ENCODE peak calls at places on chromosomes 6 and 20, in seven cellular contexts. B is transverse colon, F is upper lobe of left lung, U is K562, N is Peyer's patch, C is heart left ventricle, L is esophagus muscularis mucosa. A is an unnamed sample.

GRCh38 chr6:129624488-129624887 is 85.5 kb downstream of the ARHGAP18 start:
- DNase-seq in B (no peak), F (no peak), U (no peak), N (no peak), C (no peak), L (no peak), A (no peak)

GRCh38 chr20:49477200-49477599 is 5.3 kb downstream of the KCNB1 start:
- DNase-seq in B (no peak), F (no peak), U (peak; percentile 36), N (no peak), C (no peak), L (no peak), A (no peak)

GRCh38 chr20:58963060-58963584 is 17.9 kb upstream of the NELFCD start:
- DNase-seq in B (no peak), F (no peak), U (no peak), N (no peak), C (no peak), L (no peak), A (no peak)

GRCh38 chr20:63940472-63941266 is 15.5 kb downstream of the UCKL1 start:
- DNase-seq in B (no peak), F (peak; percentile 86), U (no peak), N (peak; percentile 47), C (no peak), L (no peak), A (no peak)

GRCh38 chr6:35497571-35498406 is 910 bp upstream of the TEAD3 start:
- DNase-seq in B (peak; percentile 69), F (peak; percentile 91), U (peak; percentile 86), N (peak; percentile 72), C (peak; percentile 89), L (no peak), A (peak; percentile 51)

GRCh38 chr6:14664616-14665315 is 547.2 kb downstream of the CD83 start:
- DNase-seq in B (no peak), F (no peak), U (no peak), N (no peak), C (no peak), L (no peak), A (no peak)

GRCh38 chr6:38212579-38212978 is 393.1 kb downstream of the ZFAND3 start:
- DNase-seq in B (no peak), F (no peak), U (no peak), N (no peak), C (no peak), L (peak; percentile 68), A (no peak)

GRCh38 chr20:13430346-13431002 is 208.3 kb downstream of the TASP1 start:
- DNase-seq in B (no peak), F (no peak), U (no peak), N (no peak), C (no peak), L (no peak), A (no peak)

GRCh38 chr6:125974214-125974866 is 12.0 kb upstream of the TRMT11 start:
- DNase-seq in B (no peak), F (no peak), U (no peak), N (no peak), C (no peak), L (no peak), A (no peak)

GRCh38 chr6:166307981-166308768 is at the start of gene PRR18:
- DNase-seq in B (no peak), F (peak; percentile 89), U (no peak), N (no peak), C (no peak), L (peak; percentile 89), A (peak; percentile 33)

GRCh38 chr6:118580585-118581419 is 32.7 kb downstream of the PLN start:
- DNase-seq in B (no peak), F (no peak), U (peak; percentile 40), N (no peak), C (no peak), L (no peak), A (peak; percentile 34)

GRCh38 chr20:59075934-59076508 is 33.4 kb upstream of the PRELID3B start:
- DNase-seq in B (no peak), F (no peak), U (no peak), N (no peak), C (no peak), L (no peak), A (no peak)

GRCh38 chr6:168071620-168072019 is 7.4 kb downstream of the FRMD1 start:
- DNase-seq in B (no peak), F (no peak), U (peak; percentile 58), N (no peak), C (no peak), L (no peak), A (no peak)

GRCh38 chr6:165806126-165806810 is 143.2 kb upstream of the PDE10A start:
- DNase-seq in B (no peak), F (no peak), U (no peak), N (no peak), C (no peak), L (no peak), A (no peak)

GRCh38 chr20:16001286-16001685 is 572.0 kb downstream of the KIF16B start:
- DNase-seq in B (no peak), F (no peak), U (no peak), N (no peak), C (no peak), L (no peak), A (no peak)

GRCh38 chr20:52943185-52943841 is 28.8 kb upstream of the TSHZ2 start:
- DNase-seq in B (no peak), F (no peak), U (no peak), N (no peak), C (no peak), L (no peak), A (no peak)

GRCh38 chr6:118325220-118325860 is 222.8 kb upstream of the PLN start:
- DNase-seq in B (no peak), F (no peak), U (peak; percentile 17), N (no peak), C (peak; percentile 30), L (no peak), A (no peak)

GRCh38 chr6:143966291-143966690 is 41.8 kb downstream of the PLAGL1 start:
- DNase-seq in B (no peak), F (no peak), U (no peak), N (no peak), C (no peak), L (no peak), A (no peak)

GRCh38 chr20:57790176-57790575 is 80.4 kb upstream of the PMEPA1 start:
- DNase-seq in B (no peak), F (no peak), U (no peak), N (no peak), C (no peak), L (no peak), A (no peak)

GRCh38 chr6:158191769-158192168 is 23.6 kb downstream of the GTF2H5 start:
- DNase-seq in B (no peak), F (no peak), U (no peak), N (no peak), C (no peak), L (no peak), A (no peak)

GRCh38 chr6:158191032-158191431 is 22.9 kb downstream of the GTF2H5 start:
- DNase-seq in B (no peak), F (no peak), U (no peak), N (no peak), C (no peak), L (no peak), A (no peak)

GRCh38 chr6:158198461-158198860 is 30.3 kb downstream of the GTF2H5 start:
- DNase-seq in B (no peak), F (no peak), U (no peak), N (no peak), C (no peak), L (no peak), A (no peak)

DNA sequence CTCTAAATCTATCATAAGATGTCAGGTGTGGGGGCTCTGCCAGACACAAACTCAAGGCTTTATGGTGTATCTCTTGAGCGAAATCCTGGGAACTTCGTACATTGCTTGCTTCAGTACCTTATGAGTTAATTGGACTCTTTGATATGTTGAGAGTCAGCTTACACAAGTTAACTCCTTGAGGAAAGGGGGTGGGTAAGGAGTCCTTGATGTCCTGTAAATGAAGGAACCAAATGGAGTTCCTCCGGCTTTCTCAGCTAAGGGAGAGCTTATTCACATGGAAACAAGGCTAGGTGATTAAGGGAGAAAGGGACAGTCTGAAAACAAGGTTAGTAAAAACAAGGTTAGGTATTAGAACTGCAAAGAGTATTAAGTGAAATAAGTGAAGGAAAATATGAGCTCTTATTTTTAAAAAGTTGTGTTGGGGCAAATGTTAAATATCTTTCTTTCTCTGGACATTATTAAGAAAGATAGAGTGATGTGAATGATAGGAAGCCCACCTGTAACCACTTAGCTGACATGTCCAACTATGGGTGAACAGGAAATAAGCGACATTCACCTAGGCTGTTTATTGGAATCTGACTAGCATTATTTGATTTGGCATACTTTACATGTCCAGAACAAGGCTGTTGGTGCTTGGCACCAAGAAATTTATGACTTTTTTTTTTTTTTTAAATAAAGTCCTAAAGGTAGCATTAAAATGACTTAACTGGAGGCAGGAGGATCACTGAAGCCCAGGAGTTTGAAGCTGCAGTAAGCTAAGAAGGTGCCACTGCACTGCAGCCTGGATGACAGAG is 26.5 kb downstream of the GTF2H5 start:
- DNase-seq in B (no peak), F (no peak), U (no peak), N (no peak), C (no peak), L (no peak), A (no peak)
- H3K4me3 ChIP-seq in B (no peak overlapping the region), F (no peak overlapping the region), U (no peak overlapping the region), N (no peak overlapping the region), C (no peak overlapping the region), L (no peak overlapping the region), A (no peak overlapping the region)

DNA sequence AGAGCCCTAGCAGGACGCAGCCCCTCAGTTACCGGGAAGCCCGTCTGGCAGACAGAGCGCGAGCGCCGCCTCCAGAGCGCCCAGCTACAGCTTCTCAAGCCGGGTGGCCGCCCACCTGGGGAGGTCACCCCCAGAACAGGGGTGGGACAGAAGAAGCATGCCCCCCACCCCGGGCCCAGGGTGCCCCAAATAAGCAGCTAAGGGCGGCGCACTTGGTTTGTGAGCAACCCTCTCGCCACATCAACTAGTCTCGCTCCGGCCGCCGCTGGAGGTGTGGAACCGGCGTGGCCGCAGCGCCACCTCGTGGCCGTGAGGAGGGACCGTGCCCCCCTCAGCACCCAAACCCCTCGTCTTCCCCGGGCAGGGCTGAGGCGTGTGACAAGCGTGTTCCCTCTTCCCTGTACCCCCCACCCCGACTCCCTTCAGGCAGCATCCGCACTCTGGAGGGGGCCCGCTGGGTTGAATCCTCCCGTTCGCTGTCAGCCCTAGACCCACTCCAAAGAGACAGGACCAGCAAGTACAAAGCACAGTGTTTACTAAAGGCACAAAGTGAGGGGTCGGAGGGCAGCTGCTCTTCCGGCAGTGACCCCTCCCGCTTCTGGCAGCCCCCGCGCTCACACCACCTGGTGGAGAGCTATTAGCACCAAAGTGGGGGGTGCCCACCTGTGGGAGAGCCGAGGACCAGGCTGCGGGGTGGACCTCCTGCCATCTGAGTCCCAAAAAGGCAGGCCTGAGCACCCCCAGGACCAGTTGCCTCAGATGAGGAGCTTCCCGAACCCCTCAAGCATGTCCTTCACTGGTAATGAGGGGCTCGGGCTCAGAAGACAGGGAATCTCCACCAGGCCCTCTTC is 45.4 kb downstream of the MDFI start:
- DNase-seq in B (peak; percentile 82), F (peak; percentile 96), U (peak; percentile 92), N (peak; percentile 87), C (peak; percentile 90), L (peak; percentile 95), A (peak; percentile 84)
- TF ChIP-seq POLR2A in B (no peak), F (no peak), U (no peak), N (no peak), C (no peak), L (no peak), A (no peak)

GRCh38 chr6:22036699-22037098 is 260.1 kb downstream of the PRL start:
- DNase-seq in B (no peak), F (no peak), U (no peak), N (no peak), C (no peak), L (peak; percentile 50), A (no peak)
- H3K27me3 ChIP-seq in B (no peaks in the 10 kb centered on the region), F (no peaks in the 10 kb centered on the region), U (no peaks in the 10 kb centered on the region), N (no peaks in the 10 kb centered on the region), C (no peaks in the 10 kb centered on the region), L (no peaks in the 10 kb centered on the region), A (no peaks in the 10 kb centered on the region)

GRCh38 chr6:53805016-53805415 is 10.2 kb downstream of the LRRC1 start:
- DNase-seq in B (no peak), F (no peak), U (no peak), N (no peak), C (no peak), L (no peak), A (peak; percentile 46)
- H3K4me3 ChIP-seq in B (no peak overlapping the region), F (no peak overlapping the region), U (no peak overlapping the region), N (no peak overlapping the region), C (no peak overlapping the region), L (no peak overlapping the region), A (no peak overlapping the region)